ENCODE peak calls at places on chromosomes 6 and 20, in six cellular contexts. C is HT1080; D is T follicular helper cell; G is naive thymus-derived CD8-positive, alpha-beta T cell; J is NCI-H2171; Q is pancreas. P is an unnamed sample.

GRCh38 chr6:46876126-46876525 is 45.6 kb downstream of the ADGRF5 start:
- DNase-seq in C (peak; percentile 99), D (no peak), G (no peak), J (peak; percentile 84), Q (peak; percentile 36), P (peak; percentile 30)

GRCh38 chr20:10430000-10430466 is 4.0 kb downstream of the MKKS start:
- DNase-seq in C (peak; percentile 81), D (no peak), G (no peak), J (no peak), Q (no peak), P (no peak)

GRCh38 chr6:125808060-125808459 is 17.3 kb downstream of the NCOA7 start:
- DNase-seq in C (no peak), D (no peak), G (no peak), J (no peak), Q (no peak), P (no peak)

GRCh38 chr6:7505196-7505699 is 36.2 kb upstream of the DSP start:
- DNase-seq in C (peak; percentile 99), D (no peak), G (no peak), J (peak; percentile 83), Q (no peak), P (peak; percentile 39)

GRCh38 chr20:49567421-49568256 is at the start of gene PTGIS:
- DNase-seq in C (no peak), D (no peak), G (no peak), J (no peak), Q (no peak), P (peak; percentile 64)

GRCh38 chr6:135640449-135641111 is 143.0 kb upstream of the AHI1 start:
- DNase-seq in C (no peak), D (no peak), G (no peak), J (no peak), Q (no peak), P (no peak)

GRCh38 chr6:7148100-7148822 is 40.5 kb downstream of the RREB1 start:
- DNase-seq in C (peak; percentile 82), D (no peak), G (no peak), J (no peak), Q (no peak), P (no peak)

GRCh38 chr20:6626805-6627204 is 140.7 kb upstream of the BMP2 start:
- DNase-seq in C (peak; percentile 10), D (no peak), G (no peak), J (no peak), Q (no peak), P (no peak)

GRCh38 chr6:145814501-145815350 is at the start of gene FBXO30:
- DNase-seq in C (peak; percentile 86), D (peak; percentile 80), G (peak; percentile 80), J (peak; percentile 86), Q (peak; percentile 85), P (peak; percentile 90)

GRCh38 chr6:95923518-95923917 is 92.3 kb upstream of the FUT9 start:
- DNase-seq in C (no peak), D (no peak), G (no peak), J (no peak), Q (no peak), P (no peak)

GRCh38 chr6:135030056-135030473 is 24.6 kb downstream of the HBS1L start:
- DNase-seq in C (no peak), D (no peak), G (no peak), J (no peak), Q (no peak), P (no peak)

GRCh38 chr6:105409734-105410133 is 6.9 kb upstream of the PREP start:
- DNase-seq in C (no peak), D (no peak), G (no peak), J (no peak), Q (no peak), P (no peak)

GRCh38 chr6:51855310-51856082 is 231.9 kb downstream of the PKHD1 start:
- DNase-seq in C (peak; percentile 51), D (no peak), G (no peak), J (peak; percentile 17), Q (no peak), P (no peak)

GRCh38 chr6:36368921-36369880 is 18.3 kb downstream of the ETV7 start:
- DNase-seq in C (peak; percentile 35), D (no peak), G (no peak), J (peak; percentile 83), Q (no peak), P (no peak)

GRCh38 chr6:142857609-142858195 is 87.3 kb downstream of the HIVEP2 start:
- DNase-seq in C (no peak), D (no peak), G (peak; percentile 33), J (no peak), Q (no peak), P (no peak)

GRCh38 chr20:63014287-63014686 is 7.5 kb upstream of the BHLHE23 start:
- DNase-seq in C (no peak), D (no peak), G (no peak), J (no peak), Q (no peak), P (no peak)